ENCODE peak calls at places on chromosomes 12 and 14, in six cellular contexts. I, L, P, O, J and G are unnamed samples.

GRCh38 chr12:67442347-67442841 is 173.2 kb downstream of the CAND1 start:
- DNase-seq in P (no peak), J (no peak), I (peak), O (no peak), L (no peak), G (no peak)

GRCh38 chr14:89619616-89620273 is 202.7 kb upstream of the FOXN3 start:
- DNase-seq in I (no peak), J (peak), O (no peak), P (no peak), L (no peak), G (no peak)

GRCh38 chr12:71780207-71780822 is 25.7 kb downstream of the RAB21 start:
- DNase-seq in P (peak), J (peak), O (peak), I (no peak), L (no peak), G (peak)

GRCh38 chr12:98646165-98646764 is 1.2 kb downstream of the APAF1 start:
- DNase-seq in O (peak), I (no peak), J (peak), L (no peak), P (peak), G (no peak)

GRCh38 chr12:92118826-92119536 is 26.7 kb downstream of the BTG1 start:
- DNase-seq in L (no peak), O (no peak), J (no peak), I (no peak), P (no peak), G (no peak)

GRCh38 chr12:89162704-89163261 is 189.5 kb downstream of the DUSP6 start:
- DNase-seq in J (peak), O (peak), I (peak), P (peak), L (peak), G (peak)

GRCh38 chr12:132806857-132807256 is 21.8 kb downstream of the GOLGA3 start:
- DNase-seq in J (no peak), P (no peak), O (no peak), I (no peak), L (no peak), G (no peak)

GRCh38 chr12:66107451-66107915 is 23.1 kb downstream of the LLPH start:
- DNase-seq in I (peak), O (peak), P (peak), J (peak), L (no peak), G (peak)

GRCh38 chr14:101122114-101122854 is 218.8 kb upstream of the RTL1 start:
- DNase-seq in J (no peak), P (no peak), I (no peak), L (no peak), O (no peak), G (no peak)

GRCh38 chr14:64296561-64296960 is 2.4 kb upstream of the ESR2 start:
- DNase-seq in I (no peak), P (peak), J (peak), O (no peak), L (no peak), G (peak)

GRCh38 chr12:13210022-13210539 is 13.6 kb downstream of the EMP1 start:
- DNase-seq in J (no peak), I (no peak), O (no peak), L (no peak), P (peak), G (peak)

GRCh38 chr12:91781114-91781513 is 364.5 kb downstream of the BTG1 start:
- DNase-seq in L (no peak), O (peak), I (no peak), P (peak), J (peak), G (peak)

GRCh38 chr14:102316048-102316745 is 3.3 kb upstream of the ZNF839 start:
- DNase-seq in L (no peak), P (peak), J (peak), O (peak), I (peak), G (peak)

GRCh38 chr12:28710882-28711281 is 438.2 kb upstream of the FAR2 start:
- DNase-seq in O (peak), L (no peak), I (no peak), J (peak), P (peak), G (peak)

GRCh38 chr12:58804749-58805148 is 115.6 kb downstream of the LRIG3 start:
- DNase-seq in O (no peak), J (no peak), P (no peak), I (no peak), L (no peak), G (no peak)

GRCh38 chr12:120474092-120474960 is 4.8 kb upstream of the SRSF9 start:
- DNase-seq in O (peak), L (no peak), I (peak), J (peak), P (peak), G (peak)

GRCh38 chr12:82745062-82745461 is 58.4 kb downstream of the TMTC2 start:
- DNase-seq in P (no peak), L (no peak), I (no peak), J (no peak), O (no peak), G (no peak)

GRCh38 chr12:3962661-3963483 is 89.7 kb upstream of the PARP11 start:
- DNase-seq in O (no peak), L (no peak), I (no peak), J (no peak), P (no peak), G (no peak)

GRCh38 chr14:69137456-69138188 is 15.3 kb downstream of the DCAF5 start:
- DNase-seq in L (no peak), I (no peak), J (peak), P (no peak), O (peak), G (no peak)

GRCh38 chr14:20332386-20332945 is 613 bp downstream of the CCNB1IP1 start:
- DNase-seq in O (peak), L (no peak), P (peak), I (no peak), J (peak), G (peak)

GRCh38 chr14:79448922-79449321 is 762.4 kb downstream of the DIO2 start:
- DNase-seq in I (no peak), J (no peak), O (no peak), L (no peak), P (no peak), G (no peak)

GRCh38 chr12:27468241-27468640 is 21.7 kb downstream of the SMCO2 start:
- DNase-seq in P (peak), O (no peak), L (no peak), J (no peak), I (no peak), G (peak)

GRCh38 chr12:101117842-101118241 is 92.2 kb downstream of the SLC5A8 start:
- DNase-seq in L (no peak), O (no peak), P (no peak), J (no peak), I (no peak), G (no peak)

GRCh38 chr12:52452101-52452500 is at the start of gene KRT6B:
- DNase-seq in L (peak), P (no peak), I (no peak), J (no peak), O (no peak), G (no peak)

GRCh38 chr14:73591690-73592448 is at the start of gene ACOT4:
- DNase-seq in J (peak), O (peak), I (no peak), P (no peak), L (no peak), G (peak)

GRCh38 chr14:63273717-63274673 is 44.7 kb downstream of the GPHB5 start:
- DNase-seq in O (no peak), I (peak), P (no peak), L (no peak), J (peak), G (no peak)

GRCh38 chr14:33357225-33358010 is 418.7 kb downstream of the NPAS3 start:
- DNase-seq in L (no peak), O (no peak), J (no peak), I (no peak), P (no peak), G (no peak)

GRCh38 chr14:61080591-61081010 is 99.6 kb downstream of the SLC38A6 start:
- DNase-seq in J (peak), P (peak), O (peak), L (no peak), I (no peak), G (peak)

GRCh38 chr12:18753481-18754117 is 15.7 kb downstream of the CAPZA3 start:
- DNase-seq in L (no peak), O (no peak), I (no peak), J (peak), P (no peak), G (peak)

GRCh38 chr14:102776761-102777710 is at the start of gene TRAF3:
- DNase-seq in L (no peak), O (peak), J (peak), P (peak), I (peak), G (peak)

GRCh38 chr12:48389409-48389808 is 38.7 kb upstream of the ZNF641 start:
- DNase-seq in L (no peak), P (no peak), J (no peak), I (no peak), O (no peak), G (no peak)

GRCh38 chr14:104101086-104101621 is 15.7 kb downstream of the ASPG start:
- DNase-seq in I (no peak), L (no peak), P (no peak), O (no peak), J (no peak), G (no peak)

GRCh38 chr14:21643407-21643806 is 8.7 kb upstream of the OR10G2 start:
- DNase-seq in O (no peak), J (no peak), I (no peak), L (no peak), P (no peak), G (no peak)

GRCh38 chr14:21647380-21647779 is 6.3 kb upstream of the OR4E2 start:
- DNase-seq in P (peak), J (peak), O (no peak), L (no peak), I (no peak), G (peak)

DNA sequence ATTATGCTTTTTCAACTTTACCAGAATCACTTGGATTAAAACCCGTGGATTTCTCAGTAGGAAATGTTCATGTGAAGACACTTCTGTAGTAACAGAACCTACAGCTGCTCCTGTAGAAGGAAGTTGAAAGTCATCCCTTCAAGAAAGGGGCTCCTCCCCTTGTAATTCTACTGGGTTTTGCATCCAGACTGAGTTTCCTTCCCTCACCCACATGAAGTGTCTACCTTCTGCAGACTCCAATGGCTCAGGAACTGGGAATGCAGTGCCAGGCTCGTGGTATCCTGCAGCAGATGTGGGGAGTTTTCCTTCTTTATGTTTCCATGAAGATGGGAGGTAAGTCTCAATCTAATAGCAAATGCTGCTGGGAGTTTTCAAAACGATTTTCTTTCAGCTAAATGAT is 7.9 kb upstream of the OR10G2 start:
- DNase-seq in P (no peak), O (no peak), J (no peak), L (no peak), I (no peak), G (no peak)
- H3K4me3 ChIP-seq in P (no peak), O (no peak), J (no peak), L (no peak), I (no peak), G (no peak)

GRCh38 chr12:130437555-130438242 is 100.0 kb downstream of the PIWIL1 start:
- DNase-seq in J (no peak), P (no peak), L (no peak), I (no peak), O (no peak), G (no peak)

GRCh38 chr12:130438243-130438620 is 100.5 kb downstream of the PIWIL1 start:
- DNase-seq in P (no peak), J (no peak), O (no peak), I (no peak), L (no peak), G (no peak)

GRCh38 chr12:130438711-130439110 is 101.0 kb downstream of the PIWIL1 start:
- DNase-seq in J (no peak), P (no peak), O (no peak), I (no peak), L (no peak), G (no peak)

GRCh38 chr12:130440411-130441080 is 102.9 kb downstream of the PIWIL1 start:
- DNase-seq in L (no peak), O (no peak), I (no peak), J (no peak), P (no peak), G (no peak)

GRCh38 chr12:130439250-130439649 is 101.6 kb downstream of the PIWIL1 start:
- DNase-seq in I (no peak), P (no peak), J (no peak), L (no peak), O (no peak), G (no peak)
- H3K4me3 ChIP-seq in I (no peak), P (no peak), J (no peak), L (no peak), O (no peak), G (no peak)

GRCh38 chr12:124172646-124173045 is 122.2 kb upstream of the RFLNA start:
- DNase-seq in J (no peak), I (no peak), P (peak), O (no peak), L (no peak), G (peak)

GRCh38 chr12:124173692-124174091 is 121.2 kb upstream of the RFLNA start:
- DNase-seq in I (no peak), J (no peak), L (no peak), P (no peak), O (no peak), G (no peak)

GRCh38 chr12:124175731-124176130 is 119.2 kb upstream of the RFLNA start:
- DNase-seq in L (no peak), J (no peak), P (no peak), O (no peak), I (no peak), G (no peak)

GRCh38 chr12:124174406-124174805 is 120.5 kb upstream of the RFLNA start:
- DNase-seq in J (no peak), L (no peak), I (no peak), P (peak), O (peak), G (peak)

DNA sequence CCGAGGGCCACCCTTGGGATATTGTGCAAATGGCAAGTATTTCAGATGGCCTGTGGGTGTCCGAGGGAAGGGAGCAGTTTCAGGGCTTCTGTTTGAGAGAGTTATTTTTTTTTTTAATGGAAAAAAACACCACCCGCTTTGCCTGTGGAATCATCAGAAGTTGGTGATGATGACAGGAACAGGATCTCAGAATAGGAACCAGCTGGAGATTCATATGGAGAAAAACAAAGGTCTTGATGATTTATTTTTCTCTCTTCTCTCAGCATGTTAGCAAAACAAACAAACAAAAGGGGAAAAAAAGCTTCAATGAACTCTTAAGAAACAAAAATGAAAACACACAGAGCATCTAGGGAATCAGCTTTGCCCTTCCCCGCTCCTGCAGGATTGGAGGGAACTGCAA is 119.9 kb upstream of the RFLNA start:
- DNase-seq in L (no peak), P (no peak), O (no peak), I (no peak), J (no peak), G (peak)
- H3K4me3 ChIP-seq in L (no peak), P (no peak), O (no peak), I (no peak), J (no peak), G (peak)

GRCh38 chr12:104672501-104673265 is 215.9 kb downstream of the CHST11 start:
- DNase-seq in O (no peak), I (peak), L (no peak), J (peak), P (peak), G (peak)

GRCh38 chr12:104670439-104671406 is 214.0 kb downstream of the CHST11 start:
- DNase-seq in L (no peak), P (no peak), J (no peak), I (no peak), O (peak), G (no peak)

GRCh38 chr12:104673294-104674062 is 216.7 kb downstream of the CHST11 start:
- DNase-seq in I (no peak), J (peak), P (peak), L (no peak), O (peak), G (peak)

GRCh38 chr12:104671407-104672095 is 214.8 kb downstream of the CHST11 start:
- DNase-seq in O (peak), L (peak), J (peak), I (peak), P (peak), G (peak)

GRCh38 chr12:104672096-104672445 is 215.3 kb downstream of the CHST11 start:
- DNase-seq in I (no peak), L (no peak), P (no peak), O (no peak), J (no peak), G (no peak)
- H3K4me3 ChIP-seq in I (no peak), L (no peak), P (no peak), O (no peak), J (no peak), G (no peak)

GRCh38 chr12:47216150-47216677 is 136.5 kb upstream of the AMIGO2 start:
- DNase-seq in P (no peak), J (no peak), L (no peak), O (no peak), I (no peak), G (no peak)
- H3K4me3 ChIP-seq in P (no peak), J (no peak), L (no peak), O (no peak), I (no peak), G (no peak)

DNA sequence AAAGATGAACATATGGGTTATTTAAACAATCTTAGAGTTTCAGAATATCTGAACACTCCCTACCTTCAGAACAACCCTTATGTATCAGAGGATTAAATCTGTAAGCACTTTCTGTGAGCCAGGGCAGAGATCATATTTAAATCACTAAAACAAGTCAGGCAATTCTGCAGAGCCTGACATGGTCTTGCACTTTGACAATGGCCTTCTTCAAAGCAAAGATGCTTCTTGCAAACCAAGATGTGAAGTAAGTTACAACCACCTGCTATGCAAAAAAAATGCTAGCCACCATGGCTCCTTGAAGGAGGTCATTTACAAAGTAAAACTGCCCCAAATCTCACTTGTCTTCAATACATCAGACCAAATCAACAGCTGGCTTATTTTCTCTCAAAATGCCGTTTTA is 3.2 kb downstream of the PPP1CC start:
- DNase-seq in O (no peak), I (no peak), P (no peak), J (no peak), L (no peak), G (no peak)
- H3K4me3 ChIP-seq in O (peak), I (no peak), P (no peak), J (peak), L (peak), G (peak)

DNA sequence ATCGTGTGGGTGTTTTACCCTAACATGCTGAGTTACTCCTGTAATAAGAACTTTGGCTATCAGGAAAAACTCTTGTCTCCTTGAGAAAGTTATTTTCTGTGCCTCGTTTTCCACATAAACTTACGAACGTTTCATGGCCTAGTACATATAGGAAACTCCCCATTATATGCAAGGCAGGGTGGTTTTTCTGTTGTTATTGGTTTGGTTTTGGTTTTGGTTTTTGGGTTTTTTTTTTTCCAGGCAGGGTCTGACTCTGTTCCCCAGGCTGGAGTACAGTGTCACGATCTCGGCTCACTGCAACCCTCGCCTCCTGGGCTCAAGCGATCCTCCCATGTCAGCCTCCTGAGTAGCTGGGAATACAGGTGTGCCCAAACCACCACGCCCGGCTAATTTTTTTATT is 5.5 kb downstream of the OR6C3 start:
- DNase-seq in O (no peak), I (no peak), P (no peak), L (no peak), J (no peak), G (no peak)
- H3K4me3 ChIP-seq in O (no peak), I (no peak), P (no peak), L (no peak), J (no peak), G (no peak)

GRCh38 chr14:95514131-95515079 is 2.0 kb downstream of the SYNE3 start:
- DNase-seq in L (no peak), I (no peak), O (no peak), P (no peak), J (no peak), G (no peak)
- H3K4me3 ChIP-seq in L (peak), I (no peak), O (no peak), P (peak), J (peak), G (peak)

DNA sequence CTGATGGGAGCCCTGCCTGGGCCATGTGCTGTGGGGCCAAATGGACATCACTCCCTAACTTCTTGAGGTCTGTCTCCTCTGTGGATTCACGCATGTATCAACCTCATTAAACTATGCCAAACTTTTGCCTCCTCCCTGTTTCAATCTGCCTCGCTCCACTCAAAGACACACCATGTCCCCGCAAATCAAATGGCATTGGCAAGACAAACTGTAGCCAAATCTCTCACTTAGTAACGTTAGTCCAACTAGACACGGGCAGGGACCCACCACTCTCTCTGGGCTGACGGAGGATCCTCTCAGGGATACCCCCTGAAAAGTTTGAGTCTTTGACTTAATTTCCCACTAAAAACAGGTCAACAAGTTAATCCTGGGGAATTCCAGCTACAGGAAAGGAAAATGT is 8.0 kb downstream of the ZBTB39 start:
- DNase-seq in J (no peak), O (no peak), L (no peak), I (no peak), P (no peak), G (no peak)
- H3K4me3 ChIP-seq in J (no peak), O (no peak), L (no peak), I (no peak), P (no peak), G (no peak)

GRCh38 chr12:25501565-25501964 is 51.5 kb downstream of the LMNTD1 start:
- DNase-seq in O (peak), P (peak), L (no peak), J (no peak), I (no peak), G (no peak)
- H3K4me3 ChIP-seq in O (no peak), P (no peak), L (no peak), J (no peak), I (no peak), G (no peak)